ENCODE peak calls at places on chromosomes 16 and 17, in six cellular contexts. One of them, this sample, is unnamed.
A peak's percentile ranks its signal among the peaks of the same experiment; 100 is the strongest.

GRCh38 chr17:40061532-40062038 is 1.2 kb upstream of the THRA start:
- DNase-seq in C1 segment of cervical spinal cord: no peak
- DNase-seq in NCI-H510A: no peak
- DNase-seq in sigmoid colon: no peak
- DNase-seq in posterior cingulate gyrus: no peak
- DNase-seq in activated CD4-positive, alpha-beta T cell treated with anti-CD3 and anti-CD28 coated beads for 1 hour: no peak
- DNase-seq in this sample: no peak

GRCh38 chr17:7586673-7587419 is 3.0 kb downstream of the SOX15 start:
- DNase-seq in C1 segment of cervical spinal cord: no peak
- DNase-seq in NCI-H510A: peak; percentile 34
- DNase-seq in sigmoid colon: no peak
- DNase-seq in posterior cingulate gyrus: no peak
- DNase-seq in activated CD4-positive, alpha-beta T cell treated with anti-CD3 and anti-CD28 coated beads for 1 hour: no peak
- DNase-seq in this sample: no peak

GRCh38 chr16:22183335-22183734 is 21.0 kb downstream of the SDR42E2 start:
- DNase-seq in C1 segment of cervical spinal cord: no peak
- DNase-seq in NCI-H510A: no peak
- DNase-seq in sigmoid colon: no peak
- DNase-seq in posterior cingulate gyrus: no peak
- DNase-seq in activated CD4-positive, alpha-beta T cell treated with anti-CD3 and anti-CD28 coated beads for 1 hour: no peak
- DNase-seq in this sample: no peak

GRCh38 chr16:30829130-30830071 is 42.4 kb upstream of the ZNF629 start:
- DNase-seq in C1 segment of cervical spinal cord: no peak
- DNase-seq in NCI-H510A: no peak
- DNase-seq in sigmoid colon: no peak
- DNase-seq in posterior cingulate gyrus: no peak
- DNase-seq in activated CD4-positive, alpha-beta T cell treated with anti-CD3 and anti-CD28 coated beads for 1 hour: no peak
- DNase-seq in this sample: no peak

GRCh38 chr17:64607862-64608565 is 54.1 kb downstream of the SMURF2 start:
- DNase-seq in C1 segment of cervical spinal cord: no peak
- DNase-seq in NCI-H510A: no peak
- DNase-seq in sigmoid colon: no peak
- DNase-seq in posterior cingulate gyrus: no peak
- DNase-seq in activated CD4-positive, alpha-beta T cell treated with anti-CD3 and anti-CD28 coated beads for 1 hour: no peak
- DNase-seq in this sample: no peak

GRCh38 chr16:35463358-35463757 is 2003.9 kb downstream of the TP53TG3F start:
- DNase-seq in C1 segment of cervical spinal cord: no peak
- DNase-seq in NCI-H510A: no peak
- DNase-seq in sigmoid colon: no peak
- DNase-seq in posterior cingulate gyrus: no peak
- DNase-seq in activated CD4-positive, alpha-beta T cell treated with anti-CD3 and anti-CD28 coated beads for 1 hour: no peak
- DNase-seq in this sample: no peak

GRCh38 chr16:3487521-3488410 is 7.5 kb downstream of the C16orf90 start:
- DNase-seq in C1 segment of cervical spinal cord: no peak
- DNase-seq in NCI-H510A: no peak
- DNase-seq in sigmoid colon: no peak
- DNase-seq in posterior cingulate gyrus: no peak
- DNase-seq in activated CD4-positive, alpha-beta T cell treated with anti-CD3 and anti-CD28 coated beads for 1 hour: no peak
- DNase-seq in this sample: no peak

GRCh38 chr17:7654832-7655540 is 4.3 kb downstream of the ATP1B2 start:
- DNase-seq in C1 segment of cervical spinal cord: no peak
- DNase-seq in NCI-H510A: no peak
- DNase-seq in sigmoid colon: no peak
- DNase-seq in posterior cingulate gyrus: no peak
- DNase-seq in activated CD4-positive, alpha-beta T cell treated with anti-CD3 and anti-CD28 coated beads for 1 hour: no peak
- DNase-seq in this sample: no peak

GRCh38 chr16:23967018-23967417 is 131.2 kb downstream of the PRKCB start:
- DNase-seq in C1 segment of cervical spinal cord: no peak
- DNase-seq in NCI-H510A: no peak
- DNase-seq in sigmoid colon: no peak
- DNase-seq in posterior cingulate gyrus: peak; percentile 19
- DNase-seq in activated CD4-positive, alpha-beta T cell treated with anti-CD3 and anti-CD28 coated beads for 1 hour: no peak
- DNase-seq in this sample: no peak

GRCh38 chr16:67177743-67178699 is 5.7 kb downstream of the MATCAP1 start:
- DNase-seq in C1 segment of cervical spinal cord: no peak
- DNase-seq in NCI-H510A: peak; percentile 87
- DNase-seq in sigmoid colon: peak; percentile 83
- DNase-seq in posterior cingulate gyrus: peak; percentile 76
- DNase-seq in activated CD4-positive, alpha-beta T cell treated with anti-CD3 and anti-CD28 coated beads for 1 hour: no peak
- DNase-seq in this sample: peak; percentile 53

GRCh38 chr17:42184717-42185496 is at the start of gene HCRT:
- DNase-seq in C1 segment of cervical spinal cord: no peak
- DNase-seq in NCI-H510A: peak; percentile 28
- DNase-seq in sigmoid colon: no peak
- DNase-seq in posterior cingulate gyrus: no peak
- DNase-seq in activated CD4-positive, alpha-beta T cell treated with anti-CD3 and anti-CD28 coated beads for 1 hour: no peak
- DNase-seq in this sample: peak; percentile 52

GRCh38 chr17:44353656-44354331 is 8.7 kb downstream of the GRN start:
- DNase-seq in C1 segment of cervical spinal cord: no peak
- DNase-seq in NCI-H510A: no peak
- DNase-seq in sigmoid colon: no peak
- DNase-seq in posterior cingulate gyrus: no peak
- DNase-seq in activated CD4-positive, alpha-beta T cell treated with anti-CD3 and anti-CD28 coated beads for 1 hour: no peak
- DNase-seq in this sample: no peak

GRCh38 chr17:31595666-31596381 is 204.3 kb downstream of the RAB11FIP4 start:
- DNase-seq in C1 segment of cervical spinal cord: no peak
- DNase-seq in NCI-H510A: no peak
- DNase-seq in sigmoid colon: no peak
- DNase-seq in posterior cingulate gyrus: no peak
- DNase-seq in activated CD4-positive, alpha-beta T cell treated with anti-CD3 and anti-CD28 coated beads for 1 hour: no peak
- DNase-seq in this sample: no peak

GRCh38 chr17:45130640-45131293 is 1.5 kb downstream of the PLCD3 start:
- DNase-seq in C1 segment of cervical spinal cord: no peak
- DNase-seq in NCI-H510A: no peak
- DNase-seq in sigmoid colon: peak; percentile 64
- DNase-seq in posterior cingulate gyrus: no peak
- DNase-seq in activated CD4-positive, alpha-beta T cell treated with anti-CD3 and anti-CD28 coated beads for 1 hour: no peak
- DNase-seq in this sample: no peak

GRCh38 chr17:66747561-66748275 is 87.2 kb upstream of the CACNG5 start:
- DNase-seq in C1 segment of cervical spinal cord: no peak
- DNase-seq in NCI-H510A: no peak
- DNase-seq in sigmoid colon: peak; percentile 33
- DNase-seq in posterior cingulate gyrus: no peak
- DNase-seq in activated CD4-positive, alpha-beta T cell treated with anti-CD3 and anti-CD28 coated beads for 1 hour: no peak
- DNase-seq in this sample: no peak

GRCh38 chr17:67569873-67570272 is 147.9 kb upstream of the NOL11 start:
- DNase-seq in C1 segment of cervical spinal cord: no peak
- DNase-seq in NCI-H510A: no peak
- DNase-seq in sigmoid colon: peak; percentile 9
- DNase-seq in posterior cingulate gyrus: no peak
- DNase-seq in activated CD4-positive, alpha-beta T cell treated with anti-CD3 and anti-CD28 coated beads for 1 hour: no peak
- DNase-seq in this sample: no peak

GRCh38 chr17:38598995-38599394 is 6.8 kb downstream of the SRCIN1 start:
- DNase-seq in C1 segment of cervical spinal cord: no peak
- DNase-seq in NCI-H510A: no peak
- DNase-seq in sigmoid colon: no peak
- DNase-seq in posterior cingulate gyrus: no peak
- DNase-seq in activated CD4-positive, alpha-beta T cell treated with anti-CD3 and anti-CD28 coated beads for 1 hour: no peak
- DNase-seq in this sample: no peak

GRCh38 chr17:42676424-42677011 is at the start of gene PLEKHH3:
- DNase-seq in C1 segment of cervical spinal cord: no peak
- DNase-seq in NCI-H510A: no peak
- DNase-seq in sigmoid colon: no peak
- DNase-seq in posterior cingulate gyrus: no peak
- DNase-seq in activated CD4-positive, alpha-beta T cell treated with anti-CD3 and anti-CD28 coated beads for 1 hour: no peak
- DNase-seq in this sample: no peak

GRCh38 chr17:42547001-42547461 is 5.7 kb upstream of the HSD17B1 start:
- DNase-seq in C1 segment of cervical spinal cord: no peak
- DNase-seq in NCI-H510A: no peak
- DNase-seq in sigmoid colon: no peak
- DNase-seq in posterior cingulate gyrus: no peak
- DNase-seq in activated CD4-positive, alpha-beta T cell treated with anti-CD3 and anti-CD28 coated beads for 1 hour: no peak
- DNase-seq in this sample: no peak

GRCh38 chr17:73600103-73600871 is 44.0 kb downstream of the SDK2 start:
- DNase-seq in C1 segment of cervical spinal cord: no peak
- DNase-seq in NCI-H510A: no peak
- DNase-seq in sigmoid colon: no peak
- DNase-seq in posterior cingulate gyrus: no peak
- DNase-seq in activated CD4-positive, alpha-beta T cell treated with anti-CD3 and anti-CD28 coated beads for 1 hour: no peak
- DNase-seq in this sample: no peak

GRCh38 chr17:31608659-31609254 is 217.3 kb downstream of the RAB11FIP4 start:
- DNase-seq in C1 segment of cervical spinal cord: no peak
- DNase-seq in NCI-H510A: no peak
- DNase-seq in sigmoid colon: no peak
- DNase-seq in posterior cingulate gyrus: no peak
- DNase-seq in activated CD4-positive, alpha-beta T cell treated with anti-CD3 and anti-CD28 coated beads for 1 hour: no peak
- DNase-seq in this sample: no peak

GRCh38 chr16:10577305-10578202 is 2.8 kb downstream of the EMP2 start:
- DNase-seq in C1 segment of cervical spinal cord: no peak
- DNase-seq in NCI-H510A: peak; percentile 34
- DNase-seq in sigmoid colon: peak; percentile 68
- DNase-seq in posterior cingulate gyrus: no peak
- DNase-seq in activated CD4-positive, alpha-beta T cell treated with anti-CD3 and anti-CD28 coated beads for 1 hour: no peak
- DNase-seq in this sample: no peak

GRCh38 chr17:8675306-8675705 is 44.8 kb upstream of the MYH10 start:
- DNase-seq in C1 segment of cervical spinal cord: no peak
- DNase-seq in NCI-H510A: no peak
- DNase-seq in sigmoid colon: no peak
- DNase-seq in posterior cingulate gyrus: no peak
- DNase-seq in activated CD4-positive, alpha-beta T cell treated with anti-CD3 and anti-CD28 coated beads for 1 hour: no peak
- DNase-seq in this sample: no peak

GRCh38 chr16:87333101-87333500 is 15.9 kb upstream of the C16orf95 start:
- DNase-seq in C1 segment of cervical spinal cord: peak; percentile 57
- DNase-seq in NCI-H510A: no peak
- DNase-seq in sigmoid colon: no peak
- DNase-seq in posterior cingulate gyrus: peak; percentile 62
- DNase-seq in activated CD4-positive, alpha-beta T cell treated with anti-CD3 and anti-CD28 coated beads for 1 hour: no peak
- DNase-seq in this sample: peak; percentile 57

GRCh38 chr17:38605852-38606645 is at the start of gene SRCIN1:
- DNase-seq in C1 segment of cervical spinal cord: peak; percentile 80
- DNase-seq in NCI-H510A: peak; percentile 82
- DNase-seq in sigmoid colon: peak; percentile 73
- DNase-seq in posterior cingulate gyrus: peak; percentile 69
- DNase-seq in activated CD4-positive, alpha-beta T cell treated with anti-CD3 and anti-CD28 coated beads for 1 hour: peak; percentile 23
- DNase-seq in this sample: peak; percentile 68

This sample was measured in head of caudate nucleus.